ENCODE peak calls at places on chromosomes 6 and 20, in seven cellular contexts. E is IMR-90, U is neuronal stem cell, K is H9, P is H1, S is mesenchymal stem cell, H is trophoblast cell. F is an unnamed sample.

GRCh38 chr6:167761794-167762258 is 64.9 kb upstream of the AFDN start:
- DNase-seq in K (no peak), S (no peak), P (no peak), E (no peak), H (no peak), U (no peak), F (no peak)

GRCh38 chr20:36975085-36975829 is 23.7 kb upstream of the SAMHD1 start:
- DNase-seq in S (no peak), K (no peak), P (no peak), H (no peak), U (no peak), E (no peak), F (no peak)

GRCh38 chr20:14336667-14337066 is 745 bp downstream of the FLRT3 start:
- DNase-seq in P (no peak), S (peak), E (peak), H (no peak), U (no peak), K (no peak), F (peak)

GRCh38 chr20:5463007-5463686 is 146.4 kb upstream of the PROKR2 start:
- DNase-seq in U (no peak), P (no peak), E (no peak), H (no peak), S (no peak), K (no peak), F (no peak)

GRCh38 chr6:147400968-147401367 is 107.5 kb upstream of the SAMD5 start:
- DNase-seq in S (no peak), P (no peak), H (no peak), K (no peak), U (no peak), E (no peak), F (no peak)

GRCh38 chr20:56634735-56635422 is 5.8 kb downstream of the TFAP2C start:
- DNase-seq in K (peak), S (no peak), U (no peak), H (no peak), P (peak), E (no peak), F (no peak)

GRCh38 chr6:12020187-12020791 is 8.2 kb downstream of the HIVEP1 start:
- DNase-seq in U (no peak), E (no peak), P (no peak), K (no peak), H (no peak), S (no peak), F (no peak)

GRCh38 chr6:8130399-8130798 is 28.1 kb upstream of the EEF1E1 start:
- DNase-seq in H (no peak), U (no peak), K (no peak), P (no peak), S (peak), E (peak), F (no peak)

GRCh38 chr6:109238405-109238804 is 143.1 kb downstream of the CEP57L1 start:
- DNase-seq in H (no peak), U (no peak), P (no peak), K (no peak), S (peak), E (no peak), F (no peak)

GRCh38 chr20:44010162-44010704 is 95.6 kb downstream of the TOX2 start:
- DNase-seq in S (no peak), E (no peak), K (peak), P (no peak), U (no peak), H (no peak), F (no peak)

GRCh38 chr20:50652702-50653294 is 38.5 kb downstream of the RIPOR3 start:
- DNase-seq in K (no peak), S (peak), H (no peak), P (no peak), U (no peak), E (peak), F (no peak)

GRCh38 chr6:13406781-13407180 is 78.4 kb upstream of the TBC1D7 start:
- DNase-seq in S (no peak), K (no peak), P (no peak), U (no peak), H (no peak), E (no peak), F (peak)

GRCh38 chr20:41408986-41409385 is 42.4 kb upstream of the EMILIN3 start:
- DNase-seq in H (no peak), P (no peak), E (no peak), S (no peak), U (no peak), K (no peak), F (no peak)

GRCh38 chr20:3766832-3767433 is 620 bp downstream of the ADISSP start:
- DNase-seq in K (no peak), U (no peak), H (no peak), E (no peak), P (no peak), S (peak), F (no peak)

GRCh38 chr6:10416863-10417641 is 2.2 kb upstream of the TFAP2A start:
- DNase-seq in P (peak), E (no peak), K (peak), U (no peak), H (no peak), S (no peak), F (peak)

GRCh38 chr20:58824843-58825242 is 25.9 kb downstream of the GNAS-AS1 start:
- DNase-seq in P (no peak), S (no peak), E (no peak), U (no peak), K (no peak), H (no peak), F (no peak)

GRCh38 chr6:38501931-38502330 is 137.8 kb downstream of the BTBD9 start:
- DNase-seq in E (no peak), P (no peak), K (no peak), H (no peak), S (no peak), U (no peak), F (no peak)

GRCh38 chr6:118586741-118587485 is 38.8 kb downstream of the PLN start:
- DNase-seq in S (no peak), K (no peak), E (no peak), P (no peak), U (no peak), H (peak), F (peak)
- H3K23ac ChIP-seq in S (no peak), K (no peak), E (no peak), P (no peak), U (no peak), H (no peak), F (no peak)

GRCh38 chr20:35579196-35579595 is 36.4 kb upstream of the SPAG4 start:
- DNase-seq in K (no peak), H (no peak), U (no peak), E (no peak), S (no peak), P (no peak), F (no peak)
- H3K23ac ChIP-seq in K (no peak), H (no peak), U (no peak), E (no peak), S (no peak), P (no peak), F (no peak)

GRCh38 chr20:47951521-47951951 is 166.3 kb upstream of the SULF2 start:
- DNase-seq in K (no peak), E (peak), U (no peak), P (no peak), H (peak), S (peak), F (no peak)
- H3K23ac ChIP-seq in K (no peak), E (no peak), U (no peak), P (no peak), H (no peak), S (no peak), F (no peak)

GRCh38 chr6:42171813-42172595 is 1.2 kb upstream of the GUCA1A start:
- DNase-seq in P (no peak), K (no peak), S (no peak), U (no peak), E (no peak), H (no peak), F (no peak)

GRCh38 chr6:42176981-42177380 is 3.8 kb downstream of the GUCA1A start:
- DNase-seq in K (no peak), S (no peak), H (no peak), E (no peak), P (no peak), U (no peak), F (no peak)

GRCh38 chr6:42175860-42176259 is 2.7 kb downstream of the GUCA1A start:
- DNase-seq in H (no peak), S (no peak), E (no peak), U (no peak), K (peak), P (no peak), F (peak)

GRCh38 chr6:42168650-42169049 is 4.5 kb upstream of the GUCA1A start:
- DNase-seq in P (no peak), U (no peak), H (no peak), E (no peak), S (no peak), K (no peak), F (no peak)

GRCh38 chr6:42173101-42173500 is at the start of gene GUCA1A:
- DNase-seq in E (no peak), H (no peak), S (no peak), P (no peak), K (no peak), U (no peak), F (no peak)
- H3K23ac ChIP-seq in E (no peak), H (no peak), S (no peak), P (no peak), K (no peak), U (peak), F (no peak)

GRCh38 chr20:16518784-16519084 is 54.5 kb downstream of the KIF16B start:
- DNase-seq in H (no peak), E (no peak), K (no peak), S (no peak), U (no peak), P (no peak), F (no peak)

GRCh38 chr20:16518068-16518783 is 55.0 kb downstream of the KIF16B start:
- DNase-seq in S (peak), U (peak), E (peak), P (no peak), K (peak), H (peak), F (peak)

DNA sequence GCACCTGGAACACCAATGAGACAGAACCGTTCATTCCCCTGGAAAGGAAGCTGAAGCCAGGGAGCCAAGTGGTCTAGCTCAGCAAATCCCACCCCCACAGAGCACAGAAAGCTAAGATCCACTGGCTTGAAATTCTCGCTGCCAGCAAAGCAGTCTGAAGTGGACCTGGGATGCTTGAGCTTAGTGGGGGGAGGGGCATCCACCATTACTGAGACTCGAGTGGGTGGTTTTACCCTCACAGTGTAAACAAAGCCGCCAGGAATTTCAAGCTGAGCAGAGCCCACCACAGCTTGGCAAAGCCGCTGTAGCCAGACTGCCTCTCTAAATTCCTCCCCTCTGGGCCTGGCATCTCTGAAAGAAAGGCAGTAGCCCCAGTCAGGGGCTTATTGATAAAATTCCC is 53.1 kb downstream of the KIF16B start:
- DNase-seq in H (no peak), E (no peak), U (peak), S (no peak), K (no peak), P (no peak), F (no peak)
- H3K23ac ChIP-seq in H (no peak), E (no peak), U (no peak), S (no peak), K (no peak), P (no peak), F (no peak)

F was measured in mesendoderm.